ENCODE peak calls at places on chromosomes 13 and 19, in eight cellular contexts. H, B, W, K, Y, L, R and T are unnamed samples.

GRCh38 chr19:40416918-40417713 is 3.9 kb upstream of the PRX start:
- DNase-seq in H (peak), B (no peak), W (peak), K (peak), Y (no peak), L (no peak), R (no peak), T (no peak)

GRCh38 chr19:49422407-49423277 is 599 bp downstream of the PTH2 start:
- DNase-seq in H (peak), B (no peak), W (peak), K (no peak), Y (no peak), L (no peak), R (no peak), T (no peak)

GRCh38 chr13:77698211-77699058 is 948 bp downstream of the SLAIN1 start:
- DNase-seq in H (peak), B (peak), W (peak), K (peak), Y (peak), L (peak), R (peak), T (peak)

GRCh38 chr13:28327761-28328607 is 166.9 kb downstream of the FLT1 start:
- DNase-seq in H (no peak), B (no peak), W (no peak), K (no peak), Y (no peak), L (no peak), R (no peak), T (no peak)

GRCh38 chr13:22735381-22735995 is 445.3 kb upstream of the SGCG start:
- DNase-seq in H (no peak), B (no peak), W (no peak), K (no peak), Y (no peak), L (no peak), R (no peak), T (no peak)

GRCh38 chr19:54431255-54431838 is 16.1 kb downstream of the TTYH1 start:
- DNase-seq in H (peak), B (peak), W (peak), K (no peak), Y (peak), L (no peak), R (no peak), T (peak)

GRCh38 chr13:80382576-80382975 is 41.6 kb upstream of the SPRY2 start:
- DNase-seq in H (no peak), B (no peak), W (no peak), K (no peak), Y (no peak), L (no peak), R (no peak), T (no peak)

GRCh38 chr13:106183410-106184128 is 351.9 kb downstream of the EFNB2 start:
- DNase-seq in H (no peak), B (no peak), W (no peak), K (no peak), Y (no peak), L (no peak), R (no peak), T (no peak)

GRCh38 chr13:110560606-110561334 is 752 bp downstream of the RAB20 start:
- DNase-seq in H (peak), B (peak), W (peak), K (peak), Y (no peak), L (no peak), R (no peak), T (no peak)